ENCODE peak calls at places on chromosomes 13 and 19, in four cellular contexts. I is cardiac muscle cell, L is cardiac fibroblast, R is neural crest cell. M is an unnamed sample.

GRCh38 chr13:52644108-52644507 is 1.9 kb downstream of the HNRNPA1L2 start:
- DNase-seq in I (no peak), L (no peak), R (no peak), M (no peak)

GRCh38 chr19:42246143-42246868 is 3.9 kb upstream of the GSK3A start:
- DNase-seq in I (peak; percentile 73), L (peak; percentile 86), R (no peak), M (no peak)

GRCh38 chr13:23674795-23675640 is 104.8 kb downstream of the TNFRSF19 start:
- DNase-seq in I (no peak), L (peak; percentile 95), R (no peak), M (no peak)

GRCh38 chr19:10831980-10832658 is 3.9 kb downstream of the TMED1 start:
- DNase-seq in I (no peak), L (no peak), R (no peak), M (no peak)

GRCh38 chr19:38064661-38065425 is 157.8 kb downstream of the SIPA1L3 start:
- DNase-seq in I (no peak), L (no peak), R (no peak), M (no peak)

GRCh38 chr13:113962386-113962785 is 11.5 kb downstream of the C13orf46 start:
- DNase-seq in I (no peak), L (no peak), R (no peak), M (no peak)

GRCh38 chr13:98821372-98822237 is 69.1 kb upstream of the SLC15A1 start:
- DNase-seq in I (peak; percentile 11), L (peak; percentile 33), R (no peak), M (no peak)

GRCh38 chr13:76875256-76875655 is 10.9 kb downstream of the KCTD12 start:
- DNase-seq in I (no peak), L (no peak), R (no peak), M (no peak)

GRCh38 chr19:40959338-40959737 is 31.7 kb upstream of the CYP2B6 start:
- DNase-seq in I (no peak), L (no peak), R (no peak), M (no peak)

DNA sequence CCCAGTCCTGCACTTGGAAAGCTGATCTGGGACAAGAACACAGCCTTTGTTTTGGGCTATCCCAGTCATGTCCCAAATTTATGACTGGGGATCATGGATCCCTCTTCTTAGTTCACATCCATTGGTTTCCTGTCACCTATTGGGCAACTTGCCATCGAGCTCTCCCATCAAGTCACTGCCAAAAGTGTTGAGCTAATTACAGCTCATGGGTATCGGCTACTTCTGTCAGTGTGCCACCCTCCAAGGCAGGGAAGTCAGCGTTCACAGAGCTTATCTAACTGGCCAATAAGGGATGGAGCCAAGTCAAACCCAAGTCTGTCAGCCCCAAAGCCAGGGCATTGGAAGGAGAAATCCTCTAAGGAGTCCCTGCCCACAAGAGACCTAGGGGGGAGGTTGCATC is 53.2 kb upstream of the KATNAL1 start:
- DNase-seq in I (no peak), L (no peak), R (no peak), M (no peak)
- TF ChIP-seq CTCF in I (no peak), L (no peak), R (no peak), M (no peak)

GRCh38 chr19:48872182-48872883 is at the start of gene PPP1R15A:
- DNase-seq in I (peak; percentile 96), L (peak; percentile 99), R (peak; percentile 99), M (peak; percentile 96)
- TF ChIP-seq CTCF in I (no peak), L (no peak), R (peak; percentile 18), M (no peak)

DNA sequence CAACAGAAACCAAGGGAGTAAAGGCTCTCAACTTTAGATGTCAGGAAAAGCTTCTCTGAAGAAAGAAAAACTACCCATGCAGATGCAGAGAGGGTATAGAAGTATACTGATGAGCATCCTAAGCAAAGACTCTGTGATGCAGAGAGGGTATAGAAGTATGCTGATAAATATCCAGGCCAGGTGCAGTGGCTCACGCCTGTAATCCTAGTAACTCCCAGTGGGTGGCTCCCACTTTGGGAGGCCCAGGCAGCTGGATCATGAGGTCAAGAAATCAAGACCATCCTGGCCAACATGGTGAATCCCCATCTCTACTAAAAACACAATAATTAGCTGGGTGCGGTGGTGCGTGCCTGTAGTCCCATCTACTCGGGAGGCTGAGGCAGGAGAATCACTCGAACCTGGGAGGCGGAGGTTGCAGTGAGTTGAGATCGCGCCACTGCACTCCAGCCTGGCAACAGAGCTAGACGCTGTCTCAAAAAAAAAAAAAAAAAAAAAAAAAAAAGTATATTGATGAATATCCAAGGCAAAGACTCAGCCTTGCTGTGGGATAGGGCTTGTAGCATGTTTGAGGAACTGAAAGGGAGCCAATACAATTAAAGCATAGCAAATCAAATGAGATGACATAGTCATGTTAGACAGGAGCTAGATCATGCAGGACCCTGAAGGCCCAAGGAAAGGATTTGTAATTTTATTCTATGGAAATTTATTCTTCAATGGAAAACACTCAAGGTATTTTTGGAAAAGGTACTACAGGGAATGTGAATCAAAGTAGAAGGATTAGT is 14.9 kb downstream of the UBL3 start:
- DNase-seq in I (no peak), L (no peak), R (no peak), M (no peak)
- TF ChIP-seq CTCF in I (no peak), L (no peak), R (no peak), M (no peak)

GRCh38 chr13:39415403-39415802 is 187.6 kb downstream of the LHFPL6 start:
- DNase-seq in I (peak; percentile 57), L (peak; percentile 69), R (peak; percentile 26), M (no peak)
- TF ChIP-seq CTCF in I (peak; percentile 64), L (peak; percentile 70), R (peak; percentile 50), M (no peak)

GRCh38 chr19:33569822-33570221 is 48.2 kb upstream of the PEPD start:
- DNase-seq in I (no peak), L (no peak), R (no peak), M (no peak)

GRCh38 chr19:33580026-33580644 is 41.6 kb upstream of the CHST8 start:
- DNase-seq in I (no peak), L (no peak), R (no peak), M (no peak)

GRCh38 chr19:33577947-33578346 is 43.8 kb upstream of the CHST8 start:
- DNase-seq in I (no peak), L (no peak), R (no peak), M (no peak)

GRCh38 chr19:33578697-33579096 is 43.1 kb upstream of the CHST8 start:
- DNase-seq in I (no peak), L (no peak), R (no peak), M (no peak)

GRCh38 chr19:33574824-33575223 is 46.9 kb upstream of the CHST8 start:
- DNase-seq in I (no peak), L (no peak), R (no peak), M (no peak)
- TF ChIP-seq CTCF in I (no peak), L (no peak), R (no peak), M (no peak)

GRCh38 chr13:67438465-67438864 is 208.3 kb upstream of the PCDH9 start:
- DNase-seq in I (peak; percentile 44), L (no peak), R (no peak), M (no peak)
- TF ChIP-seq CTCF in I (no peak), L (no peak), R (no peak), M (no peak)

M was measured in mesothelial cell of epicardium.